ENCODE peak calls at places on chromosomes 13 and 19, in five cellular contexts. One of them, this sample, is unnamed.
A peak's percentile ranks its signal among the peaks of the same experiment; 100 is the strongest.

GRCh38 chr19:39506944-39507714 is 7.8 kb upstream of the SELENOV start:
- DNase-seq in activated CD4-positive, alpha-beta T cell treated with anti-CD3 and anti-CD28 coated beads, Interleukin-2, amount 10 ng/mL, durations not matched to agents 7 days and 5 days: peak; percentile 43
- DNase-seq in foreskin fibroblast: peak; percentile 77
- DNase-seq in GM04503: no peak
- DNase-seq in activated T-cell treated with anti-CD3 and anti-CD28 coated beads, Interleukin-2, amount 50 U/mL, for 72 hours: peak; percentile 70
- DNase-seq in this sample: peak; percentile 80

GRCh38 chr19:16224266-16225045 is 26.7 kb downstream of the AP1M1 start:
- DNase-seq in activated T-cell treated with anti-CD3 and anti-CD28 coated beads, Interleukin-2, amount 50 U/mL, for 72 hours: no peak
- DNase-seq in foreskin fibroblast: no peak
- DNase-seq in GM04503: no peak
- DNase-seq in activated CD4-positive, alpha-beta T cell treated with anti-CD3 and anti-CD28 coated beads, Interleukin-2, amount 10 ng/mL, durations not matched to agents 7 days and 5 days: no peak
- DNase-seq in this sample: no peak

GRCh38 chr13:97975851-97976550 is 22.5 kb downstream of the IPO5 start:
- DNase-seq in foreskin fibroblast: peak; percentile 89
- DNase-seq in activated T-cell treated with anti-CD3 and anti-CD28 coated beads, Interleukin-2, amount 50 U/mL, for 72 hours: peak; percentile 93
- DNase-seq in GM04503: no peak
- DNase-seq in activated CD4-positive, alpha-beta T cell treated with anti-CD3 and anti-CD28 coated beads, Interleukin-2, amount 10 ng/mL, durations not matched to agents 7 days and 5 days: peak; percentile 61
- DNase-seq in this sample: peak; percentile 96

GRCh38 chr13:43221611-43222010 is 198.2 kb downstream of the DNAJC15 start:
- DNase-seq in GM04503: no peak
- DNase-seq in foreskin fibroblast: no peak
- DNase-seq in activated T-cell treated with anti-CD3 and anti-CD28 coated beads, Interleukin-2, amount 50 U/mL, for 72 hours: no peak
- DNase-seq in activated CD4-positive, alpha-beta T cell treated with anti-CD3 and anti-CD28 coated beads, Interleukin-2, amount 10 ng/mL, durations not matched to agents 7 days and 5 days: no peak
- DNase-seq in this sample: no peak

GRCh38 chr13:45769072-45769471 is 67.0 kb downstream of the CBY2 start:
- DNase-seq in foreskin fibroblast: no peak
- DNase-seq in GM04503: no peak
- DNase-seq in activated T-cell treated with anti-CD3 and anti-CD28 coated beads, Interleukin-2, amount 50 U/mL, for 72 hours: no peak
- DNase-seq in activated CD4-positive, alpha-beta T cell treated with anti-CD3 and anti-CD28 coated beads, Interleukin-2, amount 10 ng/mL, durations not matched to agents 7 days and 5 days: no peak
- DNase-seq in this sample: no peak

GRCh38 chr13:42039946-42040729 is 8.3 kb upstream of the DGKH start:
- DNase-seq in GM04503: no peak
- DNase-seq in activated T-cell treated with anti-CD3 and anti-CD28 coated beads, Interleukin-2, amount 50 U/mL, for 72 hours: peak; percentile 88
- DNase-seq in foreskin fibroblast: peak; percentile 82
- DNase-seq in activated CD4-positive, alpha-beta T cell treated with anti-CD3 and anti-CD28 coated beads, Interleukin-2, amount 10 ng/mL, durations not matched to agents 7 days and 5 days: peak; percentile 89
- DNase-seq in this sample: peak; percentile 98

GRCh38 chr13:69565334-69565733 is 542.3 kb upstream of the ATXN8OS start:
- DNase-seq in foreskin fibroblast: no peak
- DNase-seq in activated T-cell treated with anti-CD3 and anti-CD28 coated beads, Interleukin-2, amount 50 U/mL, for 72 hours: no peak
- DNase-seq in activated CD4-positive, alpha-beta T cell treated with anti-CD3 and anti-CD28 coated beads, Interleukin-2, amount 10 ng/mL, durations not matched to agents 7 days and 5 days: no peak
- DNase-seq in GM04503: no peak
- DNase-seq in this sample: no peak

GRCh38 chr13:50222569-50223332 is 207.5 kb downstream of the KCNRG start:
- DNase-seq in foreskin fibroblast: peak; percentile 72
- DNase-seq in GM04503: peak; percentile 82
- DNase-seq in activated T-cell treated with anti-CD3 and anti-CD28 coated beads, Interleukin-2, amount 50 U/mL, for 72 hours: no peak
- DNase-seq in activated CD4-positive, alpha-beta T cell treated with anti-CD3 and anti-CD28 coated beads, Interleukin-2, amount 10 ng/mL, durations not matched to agents 7 days and 5 days: no peak
- DNase-seq in this sample: no peak

GRCh38 chr19:40646564-40647254 is 43.7 kb downstream of the NUMBL start:
- DNase-seq in activated CD4-positive, alpha-beta T cell treated with anti-CD3 and anti-CD28 coated beads, Interleukin-2, amount 10 ng/mL, durations not matched to agents 7 days and 5 days: no peak
- DNase-seq in GM04503: no peak
- DNase-seq in activated T-cell treated with anti-CD3 and anti-CD28 coated beads, Interleukin-2, amount 50 U/mL, for 72 hours: no peak
- DNase-seq in foreskin fibroblast: peak; percentile 20
- DNase-seq in this sample: no peak

GRCh38 chr13:94249512-94249911 is 230.0 kb downstream of the DCT start:
- DNase-seq in activated CD4-positive, alpha-beta T cell treated with anti-CD3 and anti-CD28 coated beads, Interleukin-2, amount 10 ng/mL, durations not matched to agents 7 days and 5 days: no peak
- DNase-seq in activated T-cell treated with anti-CD3 and anti-CD28 coated beads, Interleukin-2, amount 50 U/mL, for 72 hours: no peak
- DNase-seq in GM04503: peak; percentile 40
- DNase-seq in foreskin fibroblast: peak; percentile 75
- DNase-seq in this sample: no peak

GRCh38 chr19:8577741-8578140 is 499 bp upstream of the MYO1F start:
- DNase-seq in GM04503: no peak
- DNase-seq in activated T-cell treated with anti-CD3 and anti-CD28 coated beads, Interleukin-2, amount 50 U/mL, for 72 hours: no peak
- DNase-seq in foreskin fibroblast: no peak
- DNase-seq in activated CD4-positive, alpha-beta T cell treated with anti-CD3 and anti-CD28 coated beads, Interleukin-2, amount 10 ng/mL, durations not matched to agents 7 days and 5 days: no peak
- DNase-seq in this sample: no peak

GRCh38 chr13:91464336-91464735 is 65.9 kb downstream of the GPC5 start:
- DNase-seq in activated T-cell treated with anti-CD3 and anti-CD28 coated beads, Interleukin-2, amount 50 U/mL, for 72 hours: no peak
- DNase-seq in activated CD4-positive, alpha-beta T cell treated with anti-CD3 and anti-CD28 coated beads, Interleukin-2, amount 10 ng/mL, durations not matched to agents 7 days and 5 days: no peak
- DNase-seq in foreskin fibroblast: no peak
- DNase-seq in GM04503: no peak
- DNase-seq in this sample: no peak

GRCh38 chr13:53200498-53201453 is 172.2 kb downstream of the OLFM4 start:
- DNase-seq in foreskin fibroblast: no peak
- DNase-seq in activated T-cell treated with anti-CD3 and anti-CD28 coated beads, Interleukin-2, amount 50 U/mL, for 72 hours: peak; percentile 7
- DNase-seq in GM04503: no peak
- DNase-seq in activated CD4-positive, alpha-beta T cell treated with anti-CD3 and anti-CD28 coated beads, Interleukin-2, amount 10 ng/mL, durations not matched to agents 7 days and 5 days: no peak
- DNase-seq in this sample: peak; percentile 63

GRCh38 chr13:90732049-90732448 is 615.4 kb upstream of the MIR17HG start:
- DNase-seq in activated T-cell treated with anti-CD3 and anti-CD28 coated beads, Interleukin-2, amount 50 U/mL, for 72 hours: no peak
- DNase-seq in GM04503: no peak
- DNase-seq in activated CD4-positive, alpha-beta T cell treated with anti-CD3 and anti-CD28 coated beads, Interleukin-2, amount 10 ng/mL, durations not matched to agents 7 days and 5 days: no peak
- DNase-seq in foreskin fibroblast: no peak
- DNase-seq in this sample: no peak

GRCh38 chr19:48368942-48369341 is 4.8 kb downstream of the SYNGR4 start:
- DNase-seq in GM04503: no peak
- DNase-seq in foreskin fibroblast: no peak
- DNase-seq in activated CD4-positive, alpha-beta T cell treated with anti-CD3 and anti-CD28 coated beads, Interleukin-2, amount 10 ng/mL, durations not matched to agents 7 days and 5 days: no peak
- DNase-seq in activated T-cell treated with anti-CD3 and anti-CD28 coated beads, Interleukin-2, amount 50 U/mL, for 72 hours: no peak
- DNase-seq in this sample: no peak

GRCh38 chr13:45715351-45715750 is 13.2 kb downstream of the CBY2 start:
- DNase-seq in activated T-cell treated with anti-CD3 and anti-CD28 coated beads, Interleukin-2, amount 50 U/mL, for 72 hours: no peak
- DNase-seq in GM04503: no peak
- DNase-seq in foreskin fibroblast: no peak
- DNase-seq in activated CD4-positive, alpha-beta T cell treated with anti-CD3 and anti-CD28 coated beads, Interleukin-2, amount 10 ng/mL, durations not matched to agents 7 days and 5 days: no peak
- DNase-seq in this sample: no peak

GRCh38 chr19:3336680-3337523 is 29.5 kb upstream of the NFIC start:
- DNase-seq in GM04503: no peak
- DNase-seq in activated T-cell treated with anti-CD3 and anti-CD28 coated beads, Interleukin-2, amount 50 U/mL, for 72 hours: no peak
- DNase-seq in activated CD4-positive, alpha-beta T cell treated with anti-CD3 and anti-CD28 coated beads, Interleukin-2, amount 10 ng/mL, durations not matched to agents 7 days and 5 days: no peak
- DNase-seq in foreskin fibroblast: peak; percentile 81
- DNase-seq in this sample: no peak

GRCh38 chr19:30666301-30666803 is 294.2 kb downstream of the ZNF536 start:
- DNase-seq in activated CD4-positive, alpha-beta T cell treated with anti-CD3 and anti-CD28 coated beads, Interleukin-2, amount 10 ng/mL, durations not matched to agents 7 days and 5 days: peak; percentile 45
- DNase-seq in GM04503: no peak
- DNase-seq in foreskin fibroblast: peak; percentile 9
- DNase-seq in activated T-cell treated with anti-CD3 and anti-CD28 coated beads, Interleukin-2, amount 50 U/mL, for 72 hours: peak; percentile 46
- DNase-seq in this sample: no peak

GRCh38 chr19:51181913-51182419 is 39.9 kb downstream of the SIGLEC7 start:
- DNase-seq in GM04503: no peak
- DNase-seq in activated T-cell treated with anti-CD3 and anti-CD28 coated beads, Interleukin-2, amount 50 U/mL, for 72 hours: no peak
- DNase-seq in foreskin fibroblast: no peak
- DNase-seq in activated CD4-positive, alpha-beta T cell treated with anti-CD3 and anti-CD28 coated beads, Interleukin-2, amount 10 ng/mL, durations not matched to agents 7 days and 5 days: no peak
- DNase-seq in this sample: no peak

GRCh38 chr19:56108447-56109195 is 12.5 kb downstream of the ZNF787 start:
- DNase-seq in activated CD4-positive, alpha-beta T cell treated with anti-CD3 and anti-CD28 coated beads, Interleukin-2, amount 10 ng/mL, durations not matched to agents 7 days and 5 days: no peak
- DNase-seq in activated T-cell treated with anti-CD3 and anti-CD28 coated beads, Interleukin-2, amount 50 U/mL, for 72 hours: no peak
- DNase-seq in foreskin fibroblast: no peak
- DNase-seq in GM04503: no peak
- DNase-seq in this sample: no peak

GRCh38 chr13:23670793-23671192 is 100.6 kb downstream of the TNFRSF19 start:
- DNase-seq in GM04503: no peak
- DNase-seq in foreskin fibroblast: no peak
- DNase-seq in activated CD4-positive, alpha-beta T cell treated with anti-CD3 and anti-CD28 coated beads, Interleukin-2, amount 10 ng/mL, durations not matched to agents 7 days and 5 days: no peak
- DNase-seq in activated T-cell treated with anti-CD3 and anti-CD28 coated beads, Interleukin-2, amount 50 U/mL, for 72 hours: no peak
- DNase-seq in this sample: no peak

GRCh38 chr13:44045179-44045562 is 165.5 kb downstream of the LACC1 start:
- DNase-seq in activated CD4-positive, alpha-beta T cell treated with anti-CD3 and anti-CD28 coated beads, Interleukin-2, amount 10 ng/mL, durations not matched to agents 7 days and 5 days: no peak
- DNase-seq in activated T-cell treated with anti-CD3 and anti-CD28 coated beads, Interleukin-2, amount 50 U/mL, for 72 hours: no peak
- DNase-seq in GM04503: no peak
- DNase-seq in foreskin fibroblast: no peak
- DNase-seq in this sample: no peak

GRCh38 chr13:71621152-71622124 is 245.6 kb downstream of the DACH1 start:
- DNase-seq in GM04503: no peak
- DNase-seq in foreskin fibroblast: no peak
- DNase-seq in activated CD4-positive, alpha-beta T cell treated with anti-CD3 and anti-CD28 coated beads, Interleukin-2, amount 10 ng/mL, durations not matched to agents 7 days and 5 days: no peak
- DNase-seq in activated T-cell treated with anti-CD3 and anti-CD28 coated beads, Interleukin-2, amount 50 U/mL, for 72 hours: no peak
- DNase-seq in this sample: no peak

GRCh38 chr13:45542878-45543277 is 72.7 kb downstream of the ERICH6B start:
- DNase-seq in activated CD4-positive, alpha-beta T cell treated with anti-CD3 and anti-CD28 coated beads, Interleukin-2, amount 10 ng/mL, durations not matched to agents 7 days and 5 days: no peak
- DNase-seq in activated T-cell treated with anti-CD3 and anti-CD28 coated beads, Interleukin-2, amount 50 U/mL, for 72 hours: no peak
- DNase-seq in GM04503: no peak
- DNase-seq in foreskin fibroblast: no peak
- DNase-seq in this sample: no peak

GRCh38 chr13:40430234-40430633 is 236.2 kb downstream of the FOXO1 start:
- DNase-seq in activated CD4-positive, alpha-beta T cell treated with anti-CD3 and anti-CD28 coated beads, Interleukin-2, amount 10 ng/mL, durations not matched to agents 7 days and 5 days: no peak
- DNase-seq in GM04503: no peak
- DNase-seq in activated T-cell treated with anti-CD3 and anti-CD28 coated beads, Interleukin-2, amount 50 U/mL, for 72 hours: no peak
- DNase-seq in foreskin fibroblast: no peak
- DNase-seq in this sample: no peak

GRCh38 chr13:26837997-26838396 is 77.4 kb upstream of the GPR12 start:
- DNase-seq in foreskin fibroblast: no peak
- DNase-seq in GM04503: no peak
- DNase-seq in activated T-cell treated with anti-CD3 and anti-CD28 coated beads, Interleukin-2, amount 50 U/mL, for 72 hours: no peak
- DNase-seq in activated CD4-positive, alpha-beta T cell treated with anti-CD3 and anti-CD28 coated beads, Interleukin-2, amount 10 ng/mL, durations not matched to agents 7 days and 5 days: no peak
- DNase-seq in this sample: no peak

GRCh38 chr19:42005504-42005903 is 11.5 kb upstream of the ATP1A3 start:
- DNase-seq in activated T-cell treated with anti-CD3 and anti-CD28 coated beads, Interleukin-2, amount 50 U/mL, for 72 hours: no peak
- DNase-seq in GM04503: no peak
- DNase-seq in activated CD4-positive, alpha-beta T cell treated with anti-CD3 and anti-CD28 coated beads, Interleukin-2, amount 10 ng/mL, durations not matched to agents 7 days and 5 days: no peak
- DNase-seq in foreskin fibroblast: no peak
- DNase-seq in this sample: no peak